ENCODE peak calls at places on chromosomes 6 and 20, in nine cellular contexts. One of them, this sample, is unnamed.

GRCh38 chr20:61045876-61046585 is 206.0 kb upstream of the CDH4 start:
- DNase-seq in tibial nerve: no peak
- DNase-seq in endodermal cell: peak
- DNase-seq in Calu3: no peak
- DNase-seq in retinal pigment epithelial cell: no peak
- DNase-seq in GM20000: no peak
- DNase-seq in AG10803: no peak
- DNase-seq in endothelial cell of umbilical vein: no peak
- DNase-seq in CD8-positive, alpha-beta T cell: no peak
- DNase-seq in this sample: no peak

GRCh38 chr20:48374986-48375715 is 452.6 kb downstream of the PREX1 start:
- DNase-seq in tibial nerve: no peak
- DNase-seq in endodermal cell: no peak
- DNase-seq in Calu3: no peak
- DNase-seq in retinal pigment epithelial cell: no peak
- DNase-seq in GM20000: no peak
- DNase-seq in AG10803: no peak
- DNase-seq in endothelial cell of umbilical vein: no peak
- DNase-seq in CD8-positive, alpha-beta T cell: no peak
- DNase-seq in this sample: no peak

GRCh38 chr20:35463455-35464300 is 8.3 kb downstream of the CEP250 start:
- DNase-seq in tibial nerve: peak
- DNase-seq in endodermal cell: peak
- DNase-seq in Calu3: peak
- DNase-seq in retinal pigment epithelial cell: peak
- DNase-seq in GM20000: peak
- DNase-seq in AG10803: peak
- DNase-seq in endothelial cell of umbilical vein: peak
- DNase-seq in CD8-positive, alpha-beta T cell: peak
- DNase-seq in this sample: no peak

GRCh38 chr6:56259682-56260081 is 12.3 kb upstream of the COL21A1 start:
- DNase-seq in tibial nerve: no peak
- DNase-seq in endodermal cell: no peak
- DNase-seq in Calu3: peak
- DNase-seq in retinal pigment epithelial cell: peak
- DNase-seq in GM20000: no peak
- DNase-seq in AG10803: peak
- DNase-seq in endothelial cell of umbilical vein: peak
- DNase-seq in CD8-positive, alpha-beta T cell: no peak
- DNase-seq in this sample: no peak

GRCh38 chr6:51598171-51598570 is 489.2 kb downstream of the PKHD1 start:
- DNase-seq in tibial nerve: no peak
- DNase-seq in endodermal cell: no peak
- DNase-seq in Calu3: no peak
- DNase-seq in retinal pigment epithelial cell: no peak
- DNase-seq in GM20000: no peak
- DNase-seq in AG10803: no peak
- DNase-seq in endothelial cell of umbilical vein: no peak
- DNase-seq in CD8-positive, alpha-beta T cell: no peak
- DNase-seq in this sample: no peak

GRCh38 chr20:47809561-47809960 is 24.3 kb upstream of the SULF2 start:
- DNase-seq in tibial nerve: no peak
- DNase-seq in endodermal cell: peak
- DNase-seq in Calu3: peak
- DNase-seq in retinal pigment epithelial cell: no peak
- DNase-seq in GM20000: no peak
- DNase-seq in AG10803: no peak
- DNase-seq in endothelial cell of umbilical vein: no peak
- DNase-seq in CD8-positive, alpha-beta T cell: no peak
- DNase-seq in this sample: no peak

GRCh38 chr6:137217801-137218472 is 1.2 kb downstream of the IFNGR1 start:
- DNase-seq in tibial nerve: peak
- DNase-seq in endodermal cell: no peak
- DNase-seq in Calu3: no peak
- DNase-seq in retinal pigment epithelial cell: no peak
- DNase-seq in GM20000: no peak
- DNase-seq in AG10803: peak
- DNase-seq in endothelial cell of umbilical vein: peak
- DNase-seq in CD8-positive, alpha-beta T cell: no peak
- DNase-seq in this sample: no peak

GRCh38 chr6:118197539-118197938 is 290.5 kb downstream of the SLC35F1 start:
- DNase-seq in tibial nerve: no peak
- DNase-seq in endodermal cell: peak
- DNase-seq in Calu3: no peak
- DNase-seq in retinal pigment epithelial cell: no peak
- DNase-seq in GM20000: no peak
- DNase-seq in AG10803: no peak
- DNase-seq in endothelial cell of umbilical vein: no peak
- DNase-seq in CD8-positive, alpha-beta T cell: no peak
- DNase-seq in this sample: no peak

GRCh38 chr6:147381734-147382133 is 126.8 kb upstream of the SAMD5 start:
- DNase-seq in tibial nerve: no peak
- DNase-seq in endodermal cell: no peak
- DNase-seq in Calu3: no peak
- DNase-seq in retinal pigment epithelial cell: no peak
- DNase-seq in GM20000: no peak
- DNase-seq in AG10803: peak
- DNase-seq in endothelial cell of umbilical vein: no peak
- DNase-seq in CD8-positive, alpha-beta T cell: no peak
- DNase-seq in this sample: no peak

GRCh38 chr20:57902478-57902877 is 192.7 kb upstream of the PMEPA1 start:
- DNase-seq in tibial nerve: no peak
- DNase-seq in endodermal cell: no peak
- DNase-seq in Calu3: peak
- DNase-seq in retinal pigment epithelial cell: peak
- DNase-seq in GM20000: peak
- DNase-seq in AG10803: peak
- DNase-seq in endothelial cell of umbilical vein: no peak
- DNase-seq in CD8-positive, alpha-beta T cell: no peak
- DNase-seq in this sample: no peak

GRCh38 chr6:18990313-18990978 is 603.3 kb downstream of the RNF144B start:
- DNase-seq in tibial nerve: peak
- DNase-seq in endodermal cell: peak
- DNase-seq in Calu3: peak
- DNase-seq in retinal pigment epithelial cell: no peak
- DNase-seq in GM20000: peak
- DNase-seq in AG10803: peak
- DNase-seq in endothelial cell of umbilical vein: peak
- DNase-seq in CD8-positive, alpha-beta T cell: no peak
- DNase-seq in this sample: no peak

GRCh38 chr20:32512047-32512385 is 73.1 kb downstream of the NOL4L start:
- DNase-seq in tibial nerve: no peak
- DNase-seq in endodermal cell: peak
- DNase-seq in Calu3: no peak
- DNase-seq in retinal pigment epithelial cell: no peak
- DNase-seq in GM20000: no peak
- DNase-seq in AG10803: no peak
- DNase-seq in endothelial cell of umbilical vein: no peak
- DNase-seq in CD8-positive, alpha-beta T cell: no peak
- DNase-seq in this sample: no peak

GRCh38 chr6:72554761-72555221 is 67.1 kb upstream of the KCNQ5 start:
- DNase-seq in tibial nerve: no peak
- DNase-seq in endodermal cell: no peak
- DNase-seq in Calu3: no peak
- DNase-seq in retinal pigment epithelial cell: no peak
- DNase-seq in GM20000: no peak
- DNase-seq in AG10803: peak
- DNase-seq in endothelial cell of umbilical vein: no peak
- DNase-seq in CD8-positive, alpha-beta T cell: no peak
- DNase-seq in this sample: no peak

GRCh38 chr6:44396968-44397367 is 9.5 kb downstream of the CDC5L start:
- DNase-seq in tibial nerve: no peak
- DNase-seq in endodermal cell: no peak
- DNase-seq in Calu3: no peak
- DNase-seq in retinal pigment epithelial cell: no peak
- DNase-seq in GM20000: no peak
- DNase-seq in AG10803: no peak
- DNase-seq in endothelial cell of umbilical vein: no peak
- DNase-seq in CD8-positive, alpha-beta T cell: no peak
- DNase-seq in this sample: no peak

GRCh38 chr6:141029908-141030307 is 1102.8 kb upstream of the GJE1 start:
- DNase-seq in tibial nerve: no peak
- DNase-seq in endodermal cell: no peak
- DNase-seq in Calu3: no peak
- DNase-seq in retinal pigment epithelial cell: no peak
- DNase-seq in GM20000: no peak
- DNase-seq in AG10803: no peak
- DNase-seq in endothelial cell of umbilical vein: no peak
- DNase-seq in CD8-positive, alpha-beta T cell: no peak
- DNase-seq in this sample: no peak

GRCh38 chr6:16450821-16451220 is 212.4 kb downstream of the GMPR start:
- DNase-seq in tibial nerve: no peak
- DNase-seq in endodermal cell: no peak
- DNase-seq in Calu3: no peak
- DNase-seq in retinal pigment epithelial cell: no peak
- DNase-seq in GM20000: no peak
- DNase-seq in AG10803: peak
- DNase-seq in endothelial cell of umbilical vein: no peak
- DNase-seq in CD8-positive, alpha-beta T cell: no peak
- DNase-seq in this sample: no peak

GRCh38 chr20:54347216-54347833 is 128.1 kb upstream of the DOK5 start:
- DNase-seq in tibial nerve: no peak
- DNase-seq in endodermal cell: no peak
- DNase-seq in Calu3: no peak
- DNase-seq in retinal pigment epithelial cell: no peak
- DNase-seq in GM20000: no peak
- DNase-seq in AG10803: no peak
- DNase-seq in endothelial cell of umbilical vein: no peak
- DNase-seq in CD8-positive, alpha-beta T cell: no peak
- DNase-seq in this sample: no peak

GRCh38 chr6:54992789-54993188 is 146.2 kb downstream of the FAM83B start:
- DNase-seq in tibial nerve: no peak
- DNase-seq in endodermal cell: peak
- DNase-seq in Calu3: no peak
- DNase-seq in retinal pigment epithelial cell: no peak
- DNase-seq in GM20000: no peak
- DNase-seq in AG10803: no peak
- DNase-seq in endothelial cell of umbilical vein: no peak
- DNase-seq in CD8-positive, alpha-beta T cell: no peak
- DNase-seq in this sample: no peak
- TF ChIP-seq CTCF in tibial nerve: no peak
- TF ChIP-seq CTCF in endodermal cell: peak
- TF ChIP-seq CTCF in Calu3: peak
- TF ChIP-seq CTCF in retinal pigment epithelial cell: peak
- TF ChIP-seq CTCF in GM20000: peak
- TF ChIP-seq CTCF in AG10803: peak
- TF ChIP-seq CTCF in endothelial cell of umbilical vein: peak
- TF ChIP-seq CTCF in CD8-positive, alpha-beta T cell: no peak
- TF ChIP-seq CTCF in this sample: no peak

DNA sequence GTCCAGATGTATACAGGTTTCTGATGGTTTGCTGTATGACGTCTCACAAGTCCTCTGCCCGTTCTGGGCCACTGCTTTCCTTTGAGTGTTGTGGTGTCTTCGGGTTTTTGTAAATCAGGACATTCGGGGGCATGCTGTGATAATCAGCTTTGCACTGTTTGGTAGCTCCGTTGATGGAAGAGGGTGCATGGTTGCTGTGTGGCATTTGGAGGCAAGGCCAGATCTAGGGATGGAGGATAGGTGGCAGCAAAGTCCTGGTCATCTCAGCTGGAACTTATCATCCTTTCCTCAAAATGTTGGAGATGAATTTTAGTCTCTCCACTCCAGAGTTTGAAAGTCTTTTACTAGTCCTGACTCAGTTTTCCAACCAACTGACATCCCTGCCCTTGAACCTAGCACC is 91.0 kb downstream of the SCP2D1 start:
- DNase-seq in tibial nerve: no peak
- DNase-seq in endodermal cell: peak
- DNase-seq in Calu3: no peak
- DNase-seq in retinal pigment epithelial cell: no peak
- DNase-seq in GM20000: no peak
- DNase-seq in AG10803: peak
- DNase-seq in endothelial cell of umbilical vein: no peak
- DNase-seq in CD8-positive, alpha-beta T cell: no peak
- DNase-seq in this sample: no peak
- TF ChIP-seq CTCF in tibial nerve: no peak
- TF ChIP-seq CTCF in endodermal cell: peak
- TF ChIP-seq CTCF in Calu3: no peak
- TF ChIP-seq CTCF in retinal pigment epithelial cell: no peak
- TF ChIP-seq CTCF in GM20000: no peak
- TF ChIP-seq CTCF in AG10803: peak
- TF ChIP-seq CTCF in endothelial cell of umbilical vein: no peak
- TF ChIP-seq CTCF in CD8-positive, alpha-beta T cell: no peak
- TF ChIP-seq CTCF in this sample: no peak

DNA sequence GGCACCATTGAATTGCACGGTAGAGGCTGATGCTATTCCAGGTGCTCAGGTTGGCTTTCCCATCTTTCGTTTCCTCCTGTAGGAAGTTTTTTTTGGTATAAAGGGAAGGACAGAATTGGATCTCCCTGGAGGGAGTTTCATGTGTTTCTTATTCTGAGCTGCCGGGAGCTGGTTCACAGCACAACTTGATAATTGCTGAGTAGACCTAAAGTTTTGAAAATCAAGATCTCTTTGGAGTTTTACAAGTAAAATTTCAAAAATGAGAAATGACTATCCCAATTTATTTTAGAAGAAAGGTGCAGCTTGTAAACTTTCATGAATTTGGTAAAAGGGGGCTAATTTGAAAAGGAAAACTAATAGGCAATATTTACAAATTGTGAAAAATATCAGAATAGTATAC is 125.2 kb upstream of the ESR1 start:
- DNase-seq in tibial nerve: no peak
- DNase-seq in endodermal cell: no peak
- DNase-seq in Calu3: no peak
- DNase-seq in retinal pigment epithelial cell: no peak
- DNase-seq in GM20000: no peak
- DNase-seq in AG10803: no peak
- DNase-seq in endothelial cell of umbilical vein: no peak
- DNase-seq in CD8-positive, alpha-beta T cell: no peak
- DNase-seq in this sample: no peak
- TF ChIP-seq CTCF in tibial nerve: no peak
- TF ChIP-seq CTCF in endodermal cell: no peak
- TF ChIP-seq CTCF in Calu3: no peak
- TF ChIP-seq CTCF in retinal pigment epithelial cell: no peak
- TF ChIP-seq CTCF in GM20000: no peak
- TF ChIP-seq CTCF in AG10803: no peak
- TF ChIP-seq CTCF in endothelial cell of umbilical vein: no peak
- TF ChIP-seq CTCF in CD8-positive, alpha-beta T cell: no peak
- TF ChIP-seq CTCF in this sample: no peak

DNA sequence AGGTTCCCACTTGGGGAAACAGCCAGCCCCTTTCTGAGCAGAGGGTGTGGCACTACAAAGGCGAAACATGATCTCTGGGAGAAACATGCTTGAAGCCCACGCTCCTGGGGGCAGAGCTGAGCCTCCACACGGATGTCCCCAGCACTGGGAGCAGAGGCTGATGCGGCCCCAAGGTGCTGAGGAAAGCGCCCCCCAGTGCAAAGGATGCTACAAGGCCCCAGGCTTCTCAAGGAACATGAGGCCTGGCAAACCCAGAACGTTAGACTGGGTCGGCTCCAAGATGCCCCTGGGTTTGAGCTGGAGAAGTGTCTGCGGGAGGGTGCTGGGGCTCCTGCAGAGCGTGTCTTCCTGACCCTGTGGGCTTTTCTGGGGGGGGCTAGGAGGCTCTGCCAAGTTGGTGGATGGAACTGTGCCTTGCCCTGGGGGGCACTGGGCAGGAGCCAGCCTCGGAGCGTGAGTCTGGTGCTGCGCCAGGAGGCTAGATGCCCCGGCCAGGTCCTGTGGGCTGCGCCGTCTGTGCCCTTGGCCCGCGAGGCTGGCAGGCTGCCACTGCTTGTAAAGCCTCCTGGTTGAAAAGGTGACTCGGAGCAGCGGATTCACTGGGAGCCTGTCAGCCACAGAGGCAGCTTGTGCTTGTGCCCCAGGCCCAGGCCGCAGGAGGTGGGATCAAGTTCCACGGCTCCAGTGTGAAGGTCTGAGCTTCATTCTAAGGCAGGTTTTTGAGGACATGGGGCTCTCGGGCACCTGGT is 8.1 kb downstream of the SYNJ2 start:
- DNase-seq in tibial nerve: no peak
- DNase-seq in endodermal cell: peak
- DNase-seq in Calu3: peak
- DNase-seq in retinal pigment epithelial cell: peak
- DNase-seq in GM20000: no peak
- DNase-seq in AG10803: no peak
- DNase-seq in endothelial cell of umbilical vein: peak
- DNase-seq in CD8-positive, alpha-beta T cell: no peak
- DNase-seq in this sample: no peak
- TF ChIP-seq CTCF in tibial nerve: no peak
- TF ChIP-seq CTCF in endodermal cell: no peak
- TF ChIP-seq CTCF in Calu3: no peak
- TF ChIP-seq CTCF in retinal pigment epithelial cell: peak
- TF ChIP-seq CTCF in GM20000: no peak
- TF ChIP-seq CTCF in AG10803: no peak
- TF ChIP-seq CTCF in endothelial cell of umbilical vein: no peak
- TF ChIP-seq CTCF in CD8-positive, alpha-beta T cell: no peak
- TF ChIP-seq CTCF in this sample: no peak